ENCODE peak calls at places on chromosomes 6 and 20, in six cellular contexts. One of them, this sample, is unnamed.

GRCh38 chr6:83429857-83430605 is 820 bp downstream of the ME1 start:
- DNase-seq in transverse colon: peak
- DNase-seq in SK-N-SH: peak
- DNase-seq in HL-60: no peak
- DNase-seq in breast epithelium: no peak
- DNase-seq in HCT116: peak
- DNase-seq in this sample: peak

GRCh38 chr20:13858496-13859270 is 73.9 kb downstream of the NDUFAF5 start:
- DNase-seq in transverse colon: no peak
- DNase-seq in HL-60: no peak
- DNase-seq in breast epithelium: no peak
- DNase-seq in HCT116: no peak
- DNase-seq in SK-N-SH: no peak
- DNase-seq in this sample: no peak

GRCh38 chr6:159926542-159927203 is 35.9 kb downstream of the MAS1 start:
- DNase-seq in breast epithelium: no peak
- DNase-seq in HL-60: no peak
- DNase-seq in HCT116: no peak
- DNase-seq in SK-N-SH: no peak
- DNase-seq in transverse colon: no peak
- DNase-seq in this sample: no peak

GRCh38 chr20:23879811-23880374 is 345 bp upstream of the CST5 start:
- DNase-seq in HL-60: no peak
- DNase-seq in HCT116: no peak
- DNase-seq in breast epithelium: no peak
- DNase-seq in SK-N-SH: no peak
- DNase-seq in transverse colon: no peak
- DNase-seq in this sample: no peak

GRCh38 chr6:117344444-117345291 is 79.3 kb downstream of the VGLL2 start:
- DNase-seq in SK-N-SH: no peak
- DNase-seq in breast epithelium: no peak
- DNase-seq in HL-60: no peak
- DNase-seq in transverse colon: no peak
- DNase-seq in HCT116: no peak
- DNase-seq in this sample: no peak

GRCh38 chr6:38554700-38555413 is 84.9 kb downstream of the BTBD9 start:
- DNase-seq in transverse colon: no peak
- DNase-seq in HL-60: no peak
- DNase-seq in HCT116: no peak
- DNase-seq in breast epithelium: no peak
- DNase-seq in SK-N-SH: no peak
- DNase-seq in this sample: no peak

GRCh38 chr6:113854531-113855499 is 2.3 kb upstream of the MARCKS start:
- DNase-seq in HL-60: peak
- DNase-seq in HCT116: no peak
- DNase-seq in SK-N-SH: peak
- DNase-seq in breast epithelium: peak
- DNase-seq in transverse colon: peak
- DNase-seq in this sample: peak

GRCh38 chr6:45387236-45387635 is 9.5 kb upstream of the SUPT3H start:
- DNase-seq in HL-60: no peak
- DNase-seq in transverse colon: no peak
- DNase-seq in HCT116: no peak
- DNase-seq in SK-N-SH: no peak
- DNase-seq in breast epithelium: no peak
- DNase-seq in this sample: no peak

GRCh38 chr6:167934426-167934864 is 63.0 kb upstream of the KIF25 start:
- DNase-seq in transverse colon: peak
- DNase-seq in SK-N-SH: no peak
- DNase-seq in HL-60: no peak
- DNase-seq in HCT116: no peak
- DNase-seq in breast epithelium: no peak
- DNase-seq in this sample: no peak

GRCh38 chr20:58077282-58077681 is 151.2 kb downstream of the ANKRD60 start:
- DNase-seq in breast epithelium: no peak
- DNase-seq in transverse colon: no peak
- DNase-seq in HL-60: no peak
- DNase-seq in SK-N-SH: no peak
- DNase-seq in HCT116: no peak
- DNase-seq in this sample: no peak

GRCh38 chr6:165876568-165876967 is 213.5 kb upstream of the PDE10A start:
- DNase-seq in breast epithelium: no peak
- DNase-seq in HCT116: no peak
- DNase-seq in transverse colon: peak
- DNase-seq in HL-60: no peak
- DNase-seq in SK-N-SH: no peak
- DNase-seq in this sample: no peak

GRCh38 chr6:9240861-9241260 is 805.5 kb upstream of the SLC35B3 start:
- DNase-seq in SK-N-SH: no peak
- DNase-seq in HL-60: no peak
- DNase-seq in transverse colon: no peak
- DNase-seq in HCT116: no peak
- DNase-seq in breast epithelium: no peak
- DNase-seq in this sample: no peak

GRCh38 chr6:7587631-7588100 is 2.3 kb upstream of the SNRNP48 start:
- DNase-seq in HCT116: no peak
- DNase-seq in breast epithelium: no peak
- DNase-seq in transverse colon: peak
- DNase-seq in HL-60: no peak
- DNase-seq in SK-N-SH: no peak
- DNase-seq in this sample: no peak

GRCh38 chr20:13009682-13010406 is 1.1 kb downstream of the SPTLC3 start:
- DNase-seq in HL-60: peak
- DNase-seq in transverse colon: peak
- DNase-seq in breast epithelium: peak
- DNase-seq in SK-N-SH: no peak
- DNase-seq in HCT116: no peak
- DNase-seq in this sample: peak

GRCh38 chr20:25534845-25535244 is 50.5 kb downstream of the NINL start:
- DNase-seq in transverse colon: no peak
- DNase-seq in breast epithelium: no peak
- DNase-seq in HCT116: no peak
- DNase-seq in HL-60: no peak
- DNase-seq in SK-N-SH: no peak
- DNase-seq in this sample: no peak

GRCh38 chr6:36117639-36118549 is 12.4 kb upstream of the MAPK13 start:
- DNase-seq in HL-60: no peak
- DNase-seq in HCT116: no peak
- DNase-seq in SK-N-SH: no peak
- DNase-seq in transverse colon: no peak
- DNase-seq in breast epithelium: no peak
- DNase-seq in this sample: no peak

GRCh38 chr20:64067733-64068307 is 4.8 kb downstream of the TCEA2 start:
- DNase-seq in HL-60: no peak
- DNase-seq in breast epithelium: no peak
- DNase-seq in HCT116: no peak
- DNase-seq in SK-N-SH: no peak
- DNase-seq in transverse colon: no peak
- DNase-seq in this sample: no peak

GRCh38 chr6:39303425-39304153 is 10.6 kb downstream of the KCNK17 start:
- DNase-seq in SK-N-SH: no peak
- DNase-seq in HL-60: no peak
- DNase-seq in HCT116: no peak
- DNase-seq in breast epithelium: no peak
- DNase-seq in transverse colon: no peak
- DNase-seq in this sample: no peak

GRCh38 chr6:150491131-150491795 is 108.4 kb upstream of the PLEKHG1 start:
- DNase-seq in HL-60: no peak
- DNase-seq in SK-N-SH: no peak
- DNase-seq in breast epithelium: no peak
- DNase-seq in transverse colon: no peak
- DNase-seq in HCT116: peak
- DNase-seq in this sample: no peak

GRCh38 chr20:46400253-46400652 is 6.2 kb downstream of the ELMO2 start:
- DNase-seq in HL-60: peak
- DNase-seq in breast epithelium: peak
- DNase-seq in SK-N-SH: no peak
- DNase-seq in transverse colon: no peak
- DNase-seq in HCT116: no peak
- DNase-seq in this sample: no peak

GRCh38 chr6:68876792-68877493 is 241.9 kb downstream of the ADGRB3 start:
- DNase-seq in transverse colon: no peak
- DNase-seq in SK-N-SH: no peak
- DNase-seq in breast epithelium: no peak
- DNase-seq in HL-60: no peak
- DNase-seq in HCT116: no peak
- DNase-seq in this sample: no peak

GRCh38 chr6:3438190-3439167 is 18.4 kb downstream of the SLC22A23 start:
- DNase-seq in transverse colon: peak
- DNase-seq in breast epithelium: no peak
- DNase-seq in SK-N-SH: no peak
- DNase-seq in HCT116: no peak
- DNase-seq in HL-60: no peak
- DNase-seq in this sample: peak

GRCh38 chr6:130105996-130106704 is 87.8 kb downstream of the L3MBTL3 start:
- DNase-seq in SK-N-SH: no peak
- DNase-seq in HL-60: peak
- DNase-seq in HCT116: no peak
- DNase-seq in transverse colon: no peak
- DNase-seq in breast epithelium: no peak
- DNase-seq in this sample: no peak

GRCh38 chr6:16130932-16131387 is 2.1 kb downstream of the MYLIP start:
- DNase-seq in breast epithelium: peak
- DNase-seq in HL-60: peak
- DNase-seq in transverse colon: peak
- DNase-seq in HCT116: no peak
- DNase-seq in SK-N-SH: peak
- DNase-seq in this sample: peak

GRCh38 chr6:28742668-28743270 is 181.0 kb downstream of the TRIM27 start:
- DNase-seq in HL-60: no peak
- DNase-seq in transverse colon: no peak
- DNase-seq in HCT116: peak
- DNase-seq in SK-N-SH: no peak
- DNase-seq in breast epithelium: no peak
- DNase-seq in this sample: no peak

GRCh38 chr6:28747083-28747630 is 176.6 kb downstream of the TRIM27 start:
- DNase-seq in HCT116: no peak
- DNase-seq in HL-60: no peak
- DNase-seq in SK-N-SH: no peak
- DNase-seq in breast epithelium: no peak
- DNase-seq in transverse colon: no peak
- DNase-seq in this sample: no peak

GRCh38 chr6:28747631-28748157 is 176.1 kb downstream of the TRIM27 start:
- DNase-seq in HL-60: no peak
- DNase-seq in transverse colon: no peak
- DNase-seq in breast epithelium: no peak
- DNase-seq in HCT116: peak
- DNase-seq in SK-N-SH: no peak
- DNase-seq in this sample: no peak

GRCh38 chr6:28741363-28741762 is 182.4 kb downstream of the TRIM27 start:
- DNase-seq in transverse colon: no peak
- DNase-seq in HCT116: no peak
- DNase-seq in breast epithelium: no peak
- DNase-seq in SK-N-SH: no peak
- DNase-seq in HL-60: no peak
- DNase-seq in this sample: no peak

DNA sequence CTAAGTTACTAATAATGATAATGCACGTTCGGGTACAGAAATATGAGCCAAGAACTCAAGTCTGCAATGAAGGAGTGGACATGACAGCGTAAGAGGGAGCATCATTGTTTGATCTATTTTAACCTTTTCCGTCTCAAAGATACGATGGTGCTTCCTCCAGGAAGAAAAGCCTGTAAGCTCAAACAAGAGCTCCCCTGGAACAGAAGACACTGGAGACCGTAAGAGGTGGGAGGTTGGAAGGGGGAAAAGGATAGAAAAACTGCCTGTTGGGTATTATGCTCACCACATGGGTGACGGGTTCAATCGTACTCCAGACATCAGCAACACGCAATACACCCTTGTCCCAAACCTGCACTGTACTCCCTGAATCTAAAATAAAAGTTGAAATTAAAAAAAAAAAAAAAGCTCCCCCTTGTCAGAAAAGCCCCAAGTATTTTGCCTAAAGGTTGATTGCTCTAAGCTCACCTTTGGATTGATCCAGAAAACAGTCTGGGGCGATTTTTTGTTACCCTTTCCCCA is 180.5 kb downstream of the TRIM27 start:
- DNase-seq in HL-60: no peak
- DNase-seq in breast epithelium: no peak
- DNase-seq in HCT116: no peak
- DNase-seq in transverse colon: no peak
- DNase-seq in SK-N-SH: no peak
- DNase-seq in this sample: no peak
- H3K4me3 ChIP-seq in HL-60: no peak
- H3K4me3 ChIP-seq in breast epithelium: no peak
- H3K4me3 ChIP-seq in HCT116: peak
- H3K4me3 ChIP-seq in transverse colon: no peak
- H3K4me3 ChIP-seq in SK-N-SH: no peak
- H3K4me3 ChIP-seq in this sample: no peak

DNA sequence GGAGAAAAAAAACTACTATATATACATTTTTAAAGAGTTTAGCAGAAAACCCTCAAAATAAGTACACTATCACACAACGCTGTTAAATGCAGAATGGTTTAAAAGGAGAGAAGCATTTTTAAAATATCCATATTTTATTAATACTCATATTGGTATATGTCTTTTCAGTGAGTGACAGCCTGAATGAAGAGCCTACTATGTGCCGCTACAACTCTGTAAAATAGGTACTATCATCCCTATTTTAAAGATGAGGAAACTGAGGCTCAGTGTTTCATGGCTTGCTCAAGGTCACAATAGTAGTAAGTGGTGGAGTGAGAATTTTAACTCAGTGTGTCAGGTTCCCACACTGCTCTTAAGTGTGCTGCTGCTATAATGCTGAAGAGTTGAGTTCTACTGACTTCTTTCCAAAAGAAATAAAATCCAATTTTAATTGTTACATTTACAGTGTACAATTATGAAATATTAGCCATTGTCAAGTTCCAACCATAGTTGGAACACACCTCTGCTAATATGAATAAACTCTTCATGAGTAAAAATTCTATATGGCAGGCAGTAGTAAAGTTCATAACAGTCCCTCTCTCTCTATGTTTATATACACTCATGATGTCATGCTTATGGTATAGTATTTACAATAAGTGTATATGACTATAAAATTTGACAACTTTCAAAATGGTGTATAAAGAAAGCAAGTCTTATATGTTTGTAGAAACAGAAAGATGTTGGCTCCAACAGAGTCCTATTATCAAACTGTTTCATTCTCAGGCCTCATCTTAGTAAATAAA is 3.1 kb downstream of the FAM184A start:
- DNase-seq in SK-N-SH: no peak
- DNase-seq in transverse colon: no peak
- DNase-seq in HCT116: no peak
- DNase-seq in breast epithelium: no peak
- DNase-seq in HL-60: no peak
- DNase-seq in this sample: no peak
- H3K27ac ChIP-seq in SK-N-SH: no peak
- H3K27ac ChIP-seq in transverse colon: no peak
- H3K27ac ChIP-seq in HCT116: no peak
- H3K27ac ChIP-seq in breast epithelium: no peak
- H3K27ac ChIP-seq in HL-60: no peak
- H3K27ac ChIP-seq in this sample: no peak

GRCh38 chr6:108945686-108946158 is 97.5 kb downstream of the ARMC2 start:
- DNase-seq in breast epithelium: no peak
- DNase-seq in SK-N-SH: no peak
- DNase-seq in transverse colon: peak
- DNase-seq in HCT116: no peak
- DNase-seq in HL-60: no peak
- DNase-seq in this sample: peak
- TF ChIP-seq POLR2AphosphoS5 in breast epithelium: no peak
- TF ChIP-seq POLR2AphosphoS5 in SK-N-SH: no peak
- TF ChIP-seq POLR2AphosphoS5 in transverse colon: peak
- TF ChIP-seq POLR2AphosphoS5 in HCT116: no peak
- TF ChIP-seq POLR2AphosphoS5 in HL-60: no peak
- TF ChIP-seq POLR2AphosphoS5 in this sample: no peak

GRCh38 chr6:121310495-121310894 is 23.8 kb downstream of the TBC1D32 start:
- DNase-seq in transverse colon: no peak
- DNase-seq in SK-N-SH: no peak
- DNase-seq in HCT116: no peak
- DNase-seq in breast epithelium: no peak
- DNase-seq in HL-60: no peak
- DNase-seq in this sample: no peak
- H3K4me3 ChIP-seq in transverse colon: no peak
- H3K4me3 ChIP-seq in SK-N-SH: no peak
- H3K4me3 ChIP-seq in HCT116: no peak
- H3K4me3 ChIP-seq in breast epithelium: no peak
- H3K4me3 ChIP-seq in HL-60: no peak
- H3K4me3 ChIP-seq in this sample: no peak

This sample was measured in prostate gland.